ENCODE peak calls at places on chromosomes 2 and 18, in nine cellular contexts. O is OCI-LY7, Q is GM23248, W is PC-3, L is MM.1S, V is neural progenitor cell, H is GM23338, T is SK-N-SH, F is hepatocyte. M is an unnamed sample.

GRCh38 chr18:60209042-60209441 is 163.5 kb downstream of the MC4R start:
- DNase-seq in F (no peak), L (no peak), W (no peak), Q (no peak), V (no peak), H (no peak), T (no peak), O (no peak), M (no peak)

GRCh38 chr2:85756195-85756594 is 2.4 kb downstream of the ATOH8 start:
- DNase-seq in O (no peak), W (no peak), H (no peak), Q (no peak), F (no peak), V (no peak), T (no peak), L (no peak), M (no peak)

GRCh38 chr2:23199115-23199918 is 185.7 kb upstream of the KLHL29 start:
- DNase-seq in O (peak; percentile 14), W (peak; percentile 32), H (peak; percentile 71), V (peak; percentile 46), Q (peak; percentile 66), T (peak; percentile 34), L (no peak), F (no peak), M (peak; percentile 24)

GRCh38 chr18:12253517-12254136 is 534 bp upstream of the CIDEA start:
- DNase-seq in Q (no peak), V (peak; percentile 44), F (no peak), T (no peak), L (no peak), W (no peak), H (peak; percentile 60), O (no peak), M (no peak)

GRCh38 chr18:47898696-47899095 is 31.8 kb downstream of the SMAD2 start:
- DNase-seq in T (no peak), V (no peak), F (no peak), Q (no peak), O (no peak), W (peak; percentile 28), L (no peak), H (peak; percentile 27), M (no peak)

GRCh38 chr18:9226463-9226862 is 89.9 kb downstream of the ANKRD12 start:
- DNase-seq in O (no peak), F (no peak), V (no peak), W (no peak), L (no peak), Q (no peak), H (no peak), T (no peak), M (no peak)

GRCh38 chr2:121237980-121238665 is 46.9 kb downstream of the TFCP2L1 start:
- DNase-seq in Q (peak; percentile 9), V (no peak), L (no peak), W (peak; percentile 2), T (no peak), H (no peak), F (no peak), O (no peak), M (no peak)

GRCh38 chr2:128776461-128776971 is 457.8 kb upstream of the HS6ST1 start:
- DNase-seq in O (no peak), L (no peak), T (no peak), W (no peak), Q (no peak), H (no peak), V (no peak), F (no peak), M (no peak)

GRCh38 chr2:26942543-26943295 is 27.7 kb upstream of the MAPRE3 start:
- DNase-seq in L (peak; percentile 27), T (peak; percentile 90), F (peak; percentile 80), W (peak; percentile 55), H (peak; percentile 91), Q (peak; percentile 64), O (peak; percentile 60), V (peak; percentile 80), M (peak; percentile 50)

GRCh38 chr2:142952793-142953192 is 75.3 kb downstream of the KYNU start:
- DNase-seq in F (no peak), V (no peak), W (no peak), H (no peak), Q (no peak), O (no peak), T (no peak), L (no peak), M (no peak)

GRCh38 chr2:164224007-164224406 is 397.3 kb downstream of the GRB14 start:
- DNase-seq in T (no peak), O (no peak), F (no peak), W (no peak), V (no peak), Q (no peak), L (no peak), H (no peak), M (no peak)

GRCh38 chr2:237341872-237342271 is 72.1 kb downstream of the COL6A3 start:
- DNase-seq in T (no peak), Q (peak; percentile 50), F (peak; percentile 35), L (no peak), H (no peak), W (no peak), V (no peak), O (no peak), M (no peak)

GRCh38 chr2:60741588-60741987 is 14.5 kb upstream of the PAPOLG start:
- DNase-seq in W (no peak), O (no peak), F (no peak), L (no peak), T (no peak), Q (no peak), V (no peak), H (peak; percentile 19), M (no peak)

DNA sequence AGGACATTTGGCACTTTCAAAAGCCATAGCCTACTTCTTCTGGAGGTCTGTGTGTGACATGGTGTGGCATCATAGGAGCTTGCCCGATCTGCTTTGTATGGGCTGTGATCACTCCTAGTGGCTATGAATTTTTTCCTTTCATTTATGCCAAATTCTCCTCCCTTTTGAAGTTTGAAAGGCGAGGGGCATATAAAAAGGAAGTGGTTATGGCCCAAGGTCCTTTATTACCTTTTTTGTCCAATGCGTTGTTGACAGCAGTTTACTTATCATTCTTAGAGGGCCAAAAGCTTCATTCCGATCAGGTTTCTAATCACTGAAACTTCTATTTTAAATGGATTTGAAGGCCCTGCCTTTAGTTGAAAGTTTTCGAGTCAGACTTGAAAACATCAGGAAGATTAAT is 224.3 kb upstream of the FOSL2 start:
- DNase-seq in F (no peak), T (no peak), Q (no peak), V (no peak), W (no peak), L (no peak), H (no peak), O (no peak), M (no peak)
- TF ChIP-seq EZH2phosphoT487 in F (no peak), T (no peak), Q (no peak), V (no peak), W (no peak), L (no peak), H (no peak), O (no peak), M (no peak)

GRCh38 chr18:41593276-41593675 is 361.8 kb upstream of the PIK3C3 start:
- DNase-seq in H (no peak), W (peak; percentile 18), L (no peak), F (no peak), V (no peak), T (no peak), Q (no peak), O (no peak), M (no peak)
- TF ChIP-seq EZH2phosphoT487 in H (no peak), W (no peak), L (no peak), F (no peak), V (no peak), T (no peak), Q (no peak), O (no peak), M (no peak)

GRCh38 chr2:3605013-3605961 is 10.4 kb downstream of the COLEC11 start:
- DNase-seq in H (peak; percentile 24), T (peak; percentile 97), L (no peak), W (peak; percentile 48), F (no peak), Q (peak; percentile 64), O (peak; percentile 86), V (no peak), M (peak; percentile 82)

GRCh38 chr2:3604207-3604877 is 9.4 kb downstream of the COLEC11 start:
- DNase-seq in H (no peak), T (peak; percentile 91), V (no peak), W (no peak), Q (no peak), L (no peak), O (no peak), F (no peak), M (no peak)

GRCh38 chr2:3608373-3609278 is 13.7 kb downstream of the COLEC11 start:
- DNase-seq in O (peak; percentile 29), F (no peak), V (no peak), T (no peak), L (peak; percentile 12), Q (no peak), W (no peak), H (no peak), M (no peak)

GRCh38 chr2:3606028-3606369 is 11.1 kb downstream of the COLEC11 start:
- DNase-seq in O (no peak), T (no peak), H (no peak), F (no peak), L (no peak), Q (no peak), V (no peak), W (no peak), M (no peak)

DNA sequence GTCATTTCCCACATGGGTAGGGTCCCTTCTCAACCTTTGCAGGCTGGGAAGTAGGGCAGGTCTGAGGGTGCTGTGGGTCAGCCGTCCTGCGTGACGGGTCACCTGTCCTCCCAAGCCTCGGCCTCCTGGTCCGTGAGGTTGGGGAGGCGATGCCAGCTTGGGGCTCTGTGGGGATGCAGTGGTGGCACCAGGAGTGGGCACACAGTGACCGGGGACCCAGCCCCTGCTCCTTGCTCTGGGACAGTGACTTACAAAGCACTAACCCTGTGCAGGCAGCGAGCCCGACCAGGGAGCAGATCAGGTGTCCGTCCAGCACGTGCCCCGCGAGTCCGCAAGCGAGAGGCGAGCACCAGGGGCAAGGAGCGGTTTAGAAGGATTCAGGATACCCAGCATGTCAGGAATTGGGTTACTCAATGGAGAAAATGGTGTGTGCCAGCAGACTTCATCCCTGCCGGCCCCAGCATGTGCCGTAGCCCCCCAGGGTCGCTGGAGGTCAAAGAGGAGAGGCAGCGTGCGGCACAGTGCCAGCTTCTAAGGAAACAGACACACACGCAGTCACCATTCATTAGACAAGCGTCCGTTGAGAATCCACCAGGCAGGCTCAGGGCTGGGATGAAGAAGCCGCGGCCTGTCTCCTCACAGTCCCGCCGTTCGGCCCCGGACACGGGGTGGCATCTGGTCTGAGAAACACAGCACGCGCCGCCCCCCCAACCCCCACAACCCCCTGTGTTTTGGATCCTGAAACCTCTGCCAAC is 11.6 kb downstream of the COLEC11 start:
- DNase-seq in O (no peak), V (no peak), F (no peak), T (peak; percentile 88), Q (no peak), W (no peak), H (no peak), L (no peak), M (no peak)
- TF ChIP-seq EZH2phosphoT487 in O (no peak), V (no peak), F (no peak), T (no peak), Q (no peak), W (no peak), H (no peak), L (no peak), M (no peak)

DNA sequence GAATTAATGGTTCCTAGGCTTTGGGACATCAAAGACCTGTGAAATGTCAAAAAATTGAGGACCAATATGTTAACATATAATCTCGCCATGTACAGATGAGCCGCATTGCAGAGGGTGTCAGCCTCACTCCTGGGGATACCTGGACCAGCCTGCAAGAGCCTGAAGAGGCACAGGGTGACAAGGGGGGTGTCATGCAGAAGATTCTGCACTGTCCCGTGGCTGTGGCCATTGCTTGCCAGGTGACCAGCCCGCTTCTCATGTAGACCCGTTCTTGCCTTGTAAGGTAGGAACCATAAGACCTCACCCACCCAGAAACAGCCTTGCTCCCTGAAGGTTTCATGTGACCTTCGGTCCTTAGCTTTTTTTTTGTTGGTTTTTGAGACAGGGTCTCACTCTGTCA is 37.5 kb downstream of the TMEM37 start:
- DNase-seq in O (no peak), F (no peak), Q (no peak), W (no peak), H (no peak), T (no peak), V (no peak), L (no peak), M (no peak)
- TF ChIP-seq EZH2phosphoT487 in O (no peak), F (no peak), Q (no peak), W (no peak), H (no peak), T (no peak), V (no peak), L (no peak), M (no peak)

M was measured in HCT116.